ENCODE peak calls at places on chromosomes 6 and 20, in eight cellular contexts. F, U, Z, D, A, E, S and Y are unnamed samples.
A peak's percentile ranks its signal among the peaks of the same experiment; 100 is the strongest.

GRCh38 chr6:1190361-1190760 is 121.5 kb upstream of the FOXQ1 start:
- DNase-seq in E (peak; percentile 33), A (no peak), D (peak; percentile 89), S (peak; percentile 88), U (no peak), Z (peak; percentile 58), F (no peak), Y (peak; percentile 94)

GRCh38 chr6:64732888-64733287 is 974.1 kb downstream of the EYS start:
- DNase-seq in D (no peak), E (no peak), U (no peak), S (peak; percentile 19), Z (peak; percentile 53), A (no peak), F (no peak), Y (no peak)

GRCh38 chr6:109961666-109962065 is 16.4 kb upstream of the GPR6 start:
- DNase-seq in U (no peak), Z (peak; percentile 79), D (no peak), A (no peak), F (no peak), E (no peak), S (no peak), Y (no peak)

GRCh38 chr6:21740719-21741118 is 147.2 kb downstream of the SOX4 start:
- DNase-seq in A (no peak), E (no peak), F (no peak), S (peak; percentile 39), U (no peak), Z (peak; percentile 62), D (no peak), Y (peak; percentile 21)

GRCh38 chr6:134589512-134589911 is 271.6 kb upstream of the SGK1 start:
- DNase-seq in E (no peak), A (no peak), U (no peak), D (no peak), Z (peak; percentile 89), F (no peak), S (peak; percentile 100), Y (peak; percentile 99)

GRCh38 chr6:110654096-110654820 is 161.0 kb downstream of the CDK19 start:
- DNase-seq in D (no peak), U (no peak), S (peak; percentile 9), F (no peak), A (no peak), Z (peak; percentile 82), E (no peak), Y (peak; percentile 26)

GRCh38 chr6:27303613-27304272 is 8.3 kb downstream of the POM121L2 start:
- DNase-seq in U (no peak), S (no peak), D (no peak), F (no peak), E (no peak), A (no peak), Z (no peak), Y (no peak)

GRCh38 chr6:28281288-28282064 is at the start of gene PGBD1:
- DNase-seq in A (peak; percentile 89), D (peak; percentile 55), S (peak; percentile 79), Z (peak; percentile 80), F (peak; percentile 83), U (peak; percentile 89), E (peak; percentile 88), Y (peak; percentile 56)

DNA sequence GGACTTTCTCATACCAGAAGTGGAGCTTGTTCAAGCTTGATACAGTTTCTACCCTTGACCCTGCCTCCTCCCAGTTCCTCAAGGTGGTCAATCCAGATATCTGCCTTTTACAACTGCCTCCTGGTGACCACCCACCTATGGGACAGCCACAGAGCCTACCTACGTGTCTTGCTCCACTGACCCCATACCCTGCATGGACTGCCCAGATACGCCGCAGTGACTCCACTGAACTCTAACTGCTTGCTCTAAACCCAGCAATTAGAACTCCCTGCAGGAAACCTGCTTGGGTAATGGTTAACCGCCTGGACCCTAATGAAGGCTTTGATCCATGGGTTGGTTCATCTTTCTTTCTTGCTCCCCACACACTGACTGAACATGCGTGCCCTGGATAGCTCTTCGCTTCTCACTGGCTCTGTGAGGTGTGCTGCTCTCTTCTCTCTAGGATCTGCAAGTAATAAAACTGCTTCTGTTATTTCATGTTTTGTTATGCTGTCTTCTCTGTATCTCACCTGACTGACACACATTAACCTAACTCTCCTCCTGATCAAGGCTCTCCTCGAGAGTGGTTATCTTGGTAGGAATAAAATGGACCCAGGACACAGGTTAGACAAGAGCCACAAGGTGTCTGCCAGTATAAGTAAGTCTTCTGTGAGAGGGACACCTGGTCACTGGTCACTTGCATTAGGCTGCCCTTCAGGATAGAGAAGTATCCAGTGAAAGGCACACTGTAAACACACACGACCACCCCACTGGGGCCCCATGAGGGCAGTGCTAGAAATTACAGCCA is 79.2 kb downstream of the CHD6 start:
- DNase-seq in D (no peak), E (no peak), U (no peak), Z (no peak), S (no peak), F (no peak), A (no peak), Y (no peak)
- TF ChIP-seq CTCF in D (no peak), E (no peak), U (no peak), Z (no peak), S (no peak), F (no peak), A (no peak), Y (no peak)

DNA sequence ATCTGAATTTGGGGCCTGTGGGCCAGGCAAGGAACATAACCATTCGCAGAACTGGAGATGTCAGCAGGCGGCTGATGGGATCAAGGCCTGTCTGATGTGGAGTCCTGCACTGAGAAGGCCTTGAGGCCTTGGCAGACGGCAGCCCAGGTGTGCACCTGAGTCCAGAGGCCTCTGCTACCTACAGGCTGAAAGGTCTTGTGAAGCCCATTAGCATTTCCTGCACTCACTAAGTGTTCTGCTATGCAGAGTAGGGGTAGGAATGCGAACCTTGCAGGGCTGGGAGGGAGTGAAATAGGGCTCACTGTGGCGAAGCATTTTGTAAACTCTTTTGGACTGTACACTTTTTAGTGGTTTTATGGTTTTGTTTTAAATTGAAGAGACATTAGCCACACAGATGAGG is 48.3 kb upstream of the RNF24 start:
- DNase-seq in U (no peak), Z (no peak), S (no peak), F (no peak), D (no peak), E (no peak), A (no peak), Y (no peak)
- TF ChIP-seq CTCF in U (no peak), Z (no peak), S (no peak), F (no peak), D (no peak), E (no peak), A (peak; percentile 2), Y (no peak)

DNA sequence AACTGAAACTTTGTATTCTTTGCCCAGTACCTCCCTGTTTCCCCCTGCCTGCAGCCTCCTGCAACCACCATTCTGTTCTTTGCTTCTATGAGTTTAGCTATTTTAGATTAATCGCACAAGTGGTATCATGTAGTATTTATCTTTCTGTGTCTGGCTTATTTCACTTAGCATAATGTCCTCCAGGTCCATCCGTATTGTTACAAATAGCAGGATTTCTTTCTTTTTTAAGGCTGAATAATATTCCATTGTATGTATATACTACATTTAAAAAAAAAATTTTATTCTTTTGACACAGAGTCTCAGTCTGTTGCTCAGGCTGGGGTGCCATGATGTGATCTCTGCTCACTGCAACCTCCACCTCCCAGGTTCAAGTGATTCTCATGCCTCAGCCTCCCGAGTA is 4.5 kb downstream of the C6orf89 start:
- DNase-seq in E (no peak), A (no peak), Z (no peak), U (no peak), S (no peak), F (no peak), D (no peak), Y (no peak)
- TF ChIP-seq CTCF in E (no peak), A (no peak), Z (no peak), U (no peak), S (no peak), F (no peak), D (no peak), Y (no peak)

GRCh38 chr6:104656235-104656634 is 203.5 kb downstream of the HACE1 start:
- DNase-seq in U (no peak), F (no peak), Z (no peak), D (no peak), S (no peak), A (no peak), E (no peak), Y (no peak)
- TF ChIP-seq CTCF in U (no peak), F (no peak), Z (no peak), D (no peak), S (no peak), A (no peak), E (no peak), Y (no peak)